ENCODE peak calls at places on chromosomes 2 and 18, in nine cellular contexts. P, B, R, Y, K, Q, V, C and L are unnamed samples.

GRCh38 chr2:143529118-143529720 is 400.0 kb downstream of the ARHGAP15 start:
- DNase-seq in P (no peak), B (no peak), R (no peak), Y (no peak), K (no peak), Q (no peak), V (no peak), C (no peak), L (no peak)

GRCh38 chr2:43609304-43609883 is 13.6 kb upstream of the THADA start:
- DNase-seq in P (peak; percentile 63), B (peak; percentile 49), R (no peak), Y (peak; percentile 28), K (peak; percentile 49), Q (peak; percentile 27), V (no peak), C (peak; percentile 54), L (no peak)

GRCh38 chr2:240424341-240425235 is 10.9 kb upstream of the GPC1 start:
- DNase-seq in P (no peak), B (no peak), R (no peak), Y (no peak), K (no peak), Q (no peak), V (peak; percentile 29), C (no peak), L (peak; percentile 23)

GRCh38 chr18:50720281-50720680 is 99.5 kb downstream of the MRO start:
- DNase-seq in P (no peak), B (no peak), R (no peak), Y (no peak), K (no peak), Q (no peak), V (no peak), C (peak; percentile 55), L (no peak)

GRCh38 chr2:206004004-206004693 is 81.8 kb downstream of the INO80D start:
- DNase-seq in P (peak; percentile 34), B (no peak), R (no peak), Y (no peak), K (peak; percentile 36), Q (no peak), V (no peak), C (no peak), L (no peak)

GRCh38 chr2:190443778-190444481 is 35.8 kb downstream of the MFSD6 start:
- DNase-seq in P (peak; percentile 41), B (no peak), R (no peak), Y (peak; percentile 26), K (peak; percentile 22), Q (no peak), V (no peak), C (no peak), L (no peak)

GRCh38 chr18:25921677-25922421 is 168.6 kb downstream of the SS18 start:
- DNase-seq in P (peak; percentile 36), B (no peak), R (no peak), Y (peak; percentile 8), K (peak; percentile 6), Q (peak; percentile 5), V (no peak), C (no peak), L (no peak)

GRCh38 chr2:99988567-99988966 is 153.8 kb downstream of the AFF3 start:
- DNase-seq in P (no peak), B (no peak), R (no peak), Y (no peak), K (no peak), Q (no peak), V (no peak), C (no peak), L (no peak)

GRCh38 chr2:1716441-1716840 is 27.9 kb downstream of the PXDN start:
- DNase-seq in P (no peak), B (peak; percentile 25), R (no peak), Y (no peak), K (no peak), Q (no peak), V (peak; percentile 21), C (no peak), L (no peak)

GRCh38 chr2:101608411-101609317 is 88.8 kb upstream of the MAP4K4 start:
- DNase-seq in P (no peak), B (no peak), R (no peak), Y (no peak), K (no peak), Q (no peak), V (no peak), C (no peak), L (no peak)

GRCh38 chr2:218081695-218082094 is 12.6 kb downstream of the RUFY4 start:
- DNase-seq in P (peak; percentile 35), B (no peak), R (no peak), Y (no peak), K (peak; percentile 22), Q (no peak), V (no peak), C (no peak), L (no peak)

GRCh38 chr2:53827398-53828175 is 32.2 kb downstream of the GPR75 start:
- DNase-seq in P (no peak), B (no peak), R (no peak), Y (no peak), K (no peak), Q (no peak), V (no peak), C (no peak), L (no peak)

GRCh38 chr18:48680871-48681270 is 142.0 kb downstream of the CTIF start:
- DNase-seq in P (peak; percentile 82), B (no peak), R (no peak), Y (peak; percentile 27), K (no peak), Q (no peak), V (peak; percentile 67), C (no peak), L (peak; percentile 87)

GRCh38 chr2:111176388-111176787 is 55.7 kb downstream of the BCL2L11 start:
- DNase-seq in P (no peak), B (no peak), R (no peak), Y (no peak), K (no peak), Q (no peak), V (no peak), C (no peak), L (no peak)